ENCODE peak calls at places on chromosome 5, in seven cellular contexts. U is OCI-LY7, Y is thoracic aorta, P is lower lobe of right lung, W is aorta, V is uterus, O is gastrocnemius medialis. C is an unnamed sample. For H3K9me3, the result is how much of the 10 kb centered on the place peaks cover.

GRCh38 chr5:82386576-82386975 is 108.4 kb upstream of the RPS23 start:
- DNase-seq in U (no peak), Y (no peak), P (no peak), W (no peak), V (no peak), O (no peak), C (no peak)

GRCh38 chr5:163893301-163893700 is 387.9 kb downstream of the MAT2B start:
- DNase-seq in U (no peak), Y (no peak), P (no peak), W (no peak), V (no peak), O (no peak), C (no peak)

GRCh38 chr5:147384346-147385193 is 125.3 kb downstream of the DPYSL3 start:
- DNase-seq in U (no peak), Y (no peak), P (no peak), W (no peak), V (no peak), O (no peak), C (no peak)

GRCh38 chr5:138610468-138611294 is 35.5 kb upstream of the HSPA9 start:
- DNase-seq in U (no peak), Y (no peak), P (no peak), W (no peak), V (no peak), O (no peak), C (no peak)

GRCh38 chr5:17405976-17406876 is 91.8 kb upstream of the TAF11L2 start:
- DNase-seq in U (no peak), Y (no peak), P (no peak), W (no peak), V (no peak), O (no peak), C (no peak)

GRCh38 chr5:131473731-131474130 is 161.3 kb downstream of the RAPGEF6 start:
- DNase-seq in U (no peak), Y (no peak), P (no peak), W (no peak), V (no peak), O (no peak), C (no peak)

GRCh38 chr5:87113848-87114247 is 153.8 kb upstream of the RASA1 start:
- DNase-seq in U (no peak), Y (no peak), P (no peak), W (no peak), V (no peak), O (no peak), C (no peak)

GRCh38 chr5:19616821-19617220 is 371.2 kb downstream of the CDH18 start:
- DNase-seq in U (no peak), Y (no peak), P (no peak), W (no peak), V (no peak), O (no peak), C (no peak)

GRCh38 chr5:73912755-73913365 is 286.9 kb downstream of the ARHGEF28 start:
- DNase-seq in U (no peak), Y (no peak), P (no peak), W (no peak), V (no peak), O (no peak), C (no peak)

GRCh38 chr5:69364850-69365249 is 4.5 kb downstream of the AK6 start:
- DNase-seq in U (no peak), Y (no peak), P (no peak), W (no peak), V (no peak), O (no peak), C (no peak)

GRCh38 chr5:9335269-9335668 is 210.6 kb downstream of the SEMA5A start:
- DNase-seq in U (no peak), Y (no peak), P (no peak), W (no peak), V (no peak), O (no peak), C (no peak)

GRCh38 chr5:109334056-109334455 is 75.7 kb downstream of the PJA2 start:
- DNase-seq in U (no peak), Y (no peak), P (no peak), W (no peak), V (no peak), O (no peak), C (no peak)

GRCh38 chr5:69083412-69083811 is 10.4 kb upstream of the SLC30A5 start:
- DNase-seq in U (no peak), Y (no peak), P (no peak), W (no peak), V (no peak), O (no peak), C (no peak)

GRCh38 chr5:25489834-25490538 is 845.2 kb upstream of the CDH10 start:
- DNase-seq in U (no peak), Y (no peak), P (no peak), W (no peak), V (no peak), O (no peak), C (no peak)

GRCh38 chr5:68884893-68885292 is 208.9 kb upstream of the SLC30A5 start:
- DNase-seq in U (no peak), Y (no peak), P (no peak), W (no peak), V (no peak), O (no peak), C (no peak)

GRCh38 chr5:69276422-69277174 is 41.9 kb downstream of the CDK7 start:
- DNase-seq in U (no peak), Y (no peak), P (no peak), W (no peak), V (no peak), O (no peak), C (no peak)

GRCh38 chr5:54217826-54218503 is 92.4 kb downstream of the ARL15 start:
- DNase-seq in U (peak), Y (no peak), P (no peak), W (no peak), V (peak), O (no peak), C (no peak)

GRCh38 chr5:115616892-115617291 is 8.9 kb downstream of the TMED7 start:
- DNase-seq in U (no peak), Y (no peak), P (no peak), W (no peak), V (no peak), O (no peak), C (no peak)

GRCh38 chr5:164475339-164475977 is 970.0 kb downstream of the MAT2B start:
- DNase-seq in U (peak), Y (no peak), P (no peak), W (no peak), V (no peak), O (no peak), C (no peak)

GRCh38 chr5:14406554-14406849 is 175.1 kb upstream of the OTULINL start:
- DNase-seq in U (no peak), Y (peak), P (no peak), W (no peak), V (no peak), O (no peak), C (peak)
- H3K27ac ChIP-seq in U (no peak), Y (peak), P (no peak), W (no peak), V (peak), O (peak), C (peak)

DNA sequence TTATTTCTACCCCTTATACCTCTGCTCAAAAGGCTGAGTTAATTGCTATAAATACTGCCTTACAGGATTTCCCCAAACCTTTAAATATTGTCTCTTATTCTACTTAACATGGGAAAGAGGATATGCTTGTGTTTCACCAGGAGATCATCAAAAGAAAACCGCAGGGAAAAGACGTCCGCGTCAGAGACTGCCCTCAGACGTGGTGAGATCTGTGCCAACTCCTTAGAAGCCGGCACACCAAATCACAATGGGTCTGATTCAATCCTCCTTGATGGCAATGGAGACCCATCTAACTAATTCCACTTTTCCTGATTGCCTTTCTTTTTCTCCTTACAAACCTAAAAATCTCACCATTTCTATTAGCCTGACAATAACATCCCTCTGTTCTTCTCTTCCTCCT is 55.0 kb downstream of the SH3PXD2B start:
- DNase-seq in U (no peak), Y (no peak), P (no peak), W (no peak), V (no peak), O (no peak), C (no peak)
- H3K9me3 ChIP-seq in U (under half), Y (under half), P (under half), W (under half), V (under half), O (under half), C (under half)

DNA sequence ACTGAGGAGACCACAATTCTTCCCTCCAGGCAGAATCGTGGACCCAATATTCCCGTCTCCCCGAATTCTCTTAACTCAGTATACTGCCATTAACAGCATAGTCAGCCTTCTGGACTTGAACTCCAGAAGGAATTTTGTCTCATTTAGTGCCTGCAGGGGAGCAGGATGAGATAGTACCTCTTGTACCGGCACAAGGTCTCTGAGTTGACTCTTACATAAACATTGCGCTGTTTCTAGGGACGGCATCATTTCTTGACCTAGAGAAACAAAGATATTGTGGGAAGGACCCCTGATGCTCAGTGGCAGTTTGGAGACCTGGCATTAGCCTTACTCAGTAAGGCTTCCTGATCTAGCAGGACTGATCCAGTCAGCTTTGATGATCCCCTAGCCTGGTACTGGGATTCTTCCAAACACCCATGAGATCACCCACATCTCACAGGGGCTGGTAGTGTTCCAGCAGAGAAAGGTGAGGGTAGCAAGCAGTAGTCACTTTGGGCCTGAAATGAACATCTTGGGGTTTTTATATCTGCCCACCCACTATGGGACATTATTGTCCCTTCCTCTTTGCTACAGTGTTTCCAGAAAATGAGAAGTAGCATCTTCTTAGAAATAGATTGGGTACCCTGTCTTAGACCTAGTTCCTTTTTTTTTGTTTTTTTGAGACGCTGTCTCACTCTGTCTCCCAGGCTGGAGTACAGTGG is 249.0 kb upstream of the ANKRD55 start:
- DNase-seq in U (peak), Y (no peak), P (no peak), W (no peak), V (no peak), O (no peak), C (no peak)
- H3K27ac ChIP-seq in U (no peak), Y (peak), P (peak), W (no peak), V (peak), O (peak), C (no peak)

GRCh38 chr5:178418471-178419010 is 171.7 kb downstream of the COL23A1 start:
- DNase-seq in U (no peak), Y (no peak), P (no peak), W (peak), V (no peak), O (no peak), C (no peak)

GRCh38 chr5:178419196-178419595 is 171.0 kb downstream of the COL23A1 start:
- DNase-seq in U (no peak), Y (no peak), P (no peak), W (peak), V (no peak), O (no peak), C (no peak)

GRCh38 chr5:178421128-178421527 is 169.1 kb downstream of the COL23A1 start:
- DNase-seq in U (no peak), Y (no peak), P (no peak), W (no peak), V (no peak), O (no peak), C (no peak)

GRCh38 chr5:178420424-178420823 is 169.8 kb downstream of the COL23A1 start:
- DNase-seq in U (no peak), Y (no peak), P (no peak), W (no peak), V (no peak), O (no peak), C (no peak)

GRCh38 chr5:178419651-178420050 is 170.5 kb downstream of the COL23A1 start:
- DNase-seq in U (no peak), Y (no peak), P (no peak), W (no peak), V (no peak), O (no peak), C (no peak)
- H3K9me3 ChIP-seq in U (under half), Y (under half), P (under half), W (under half), V (under half), O (under half), C (under half)

C was measured in RWPE2.